ENCODE peak calls at places on chromosome 2, in nine cellular contexts. X is ascending aorta, P is prostate gland, A is transverse colon, R is brain microvascular endothelial cell, G is iPS DF 6.9, D is lower leg skin, T is testis, O is fibroblast of lung. K is an unnamed sample.

GRCh38 chr2:189109921-189110397 is 69.6 kb downstream of the COL5A2 start:
- DNase-seq in D (no peak), G (no peak), O (peak; percentile 95), T (no peak), R (no peak), X (no peak), A (no peak), P (no peak), K (no peak)

GRCh38 chr2:58313926-58314325 is 72.8 kb upstream of the FANCL start:
- DNase-seq in T (no peak), X (no peak), A (no peak), D (no peak), O (no peak), G (no peak), R (no peak), P (no peak), K (no peak)

GRCh38 chr2:86815616-86816015 is 24.9 kb upstream of the CD8A start:
- DNase-seq in D (no peak), P (no peak), T (no peak), G (no peak), A (no peak), R (no peak), X (no peak), O (no peak), K (peak; percentile 82)

GRCh38 chr2:227415538-227416424 is 28.0 kb upstream of the SCYGR1 start:
- DNase-seq in R (peak; percentile 36), T (no peak), X (no peak), D (no peak), O (peak; percentile 78), P (no peak), A (no peak), G (no peak), K (no peak)

GRCh38 chr2:9808334-9809063 is 34.8 kb upstream of the TAF1B start:
- DNase-seq in T (no peak), X (no peak), P (no peak), O (no peak), A (no peak), D (no peak), G (no peak), R (no peak), K (no peak)

GRCh38 chr2:62340981-62341624 is 145.2 kb downstream of the B3GNT2 start:
- DNase-seq in A (peak; percentile 14), D (no peak), T (peak; percentile 38), R (peak; percentile 34), P (no peak), O (peak; percentile 4), G (no peak), X (no peak), K (no peak)

GRCh38 chr2:211347328-211347727 is 790.9 kb downstream of the CPS1 start:
- DNase-seq in P (no peak), A (no peak), G (no peak), R (no peak), T (peak; percentile 32), X (no peak), D (no peak), O (no peak), K (peak; percentile 7)

GRCh38 chr2:172986040-172986439 is 89.6 kb upstream of the MAP3K20 start:
- DNase-seq in P (no peak), D (no peak), X (no peak), O (peak; percentile 15), A (no peak), R (no peak), G (no peak), T (no peak), K (no peak)

GRCh38 chr2:217724436-217724835 is 278.4 kb downstream of the TNS1 start:
- DNase-seq in R (no peak), T (no peak), A (no peak), P (no peak), G (no peak), D (no peak), O (no peak), X (no peak), K (no peak)

GRCh38 chr2:216142540-216142939 is 33.4 kb downstream of the XRCC5 start:
- DNase-seq in D (no peak), R (peak; percentile 31), A (no peak), O (peak; percentile 91), T (no peak), X (no peak), P (no peak), G (no peak), K (peak; percentile 58)

GRCh38 chr2:239520811-239521517 is 120.1 kb upstream of the HDAC4 start:
- DNase-seq in R (no peak), A (no peak), D (no peak), P (no peak), O (no peak), X (no peak), T (no peak), G (no peak), K (no peak)

GRCh38 chr2:178478102-178478441 is 328 bp downstream of the FKBP7 start:
- DNase-seq in G (no peak), D (no peak), O (no peak), A (peak; percentile 20), R (no peak), P (no peak), T (no peak), X (no peak), K (no peak)

GRCh38 chr2:164599954-164600589 is 21.2 kb downstream of the GRB14 start:
- DNase-seq in G (no peak), P (no peak), R (peak; percentile 87), X (no peak), T (peak; percentile 82), D (no peak), A (peak; percentile 20), O (peak; percentile 72), K (peak; percentile 64)

GRCh38 chr2:15692551-15693377 is 101.1 kb downstream of the DDX1 start:
- DNase-seq in T (no peak), O (no peak), G (no peak), A (no peak), X (no peak), R (no peak), D (no peak), P (no peak), K (no peak)

GRCh38 chr2:231123362-231123898 is 1.4 kb downstream of the HTR2B start:
- DNase-seq in R (peak; percentile 39), G (no peak), P (no peak), X (no peak), T (no peak), D (no peak), O (peak; percentile 52), A (no peak), K (no peak)

GRCh38 chr2:231125272-231125671 is 430 bp upstream of the HTR2B start:
- DNase-seq in G (no peak), P (no peak), D (no peak), T (no peak), A (no peak), X (no peak), O (no peak), R (no peak), K (peak; percentile 68)

GRCh38 chr2:231127480-231127879 is 2.6 kb upstream of the HTR2B start:
- DNase-seq in T (no peak), R (no peak), D (no peak), G (no peak), P (no peak), A (no peak), O (no peak), X (no peak), K (no peak)

GRCh38 chr2:231126123-231126522 is 1.3 kb upstream of the HTR2B start:
- DNase-seq in T (no peak), G (no peak), P (no peak), A (no peak), O (no peak), R (no peak), X (no peak), D (no peak), K (no peak)

DNA sequence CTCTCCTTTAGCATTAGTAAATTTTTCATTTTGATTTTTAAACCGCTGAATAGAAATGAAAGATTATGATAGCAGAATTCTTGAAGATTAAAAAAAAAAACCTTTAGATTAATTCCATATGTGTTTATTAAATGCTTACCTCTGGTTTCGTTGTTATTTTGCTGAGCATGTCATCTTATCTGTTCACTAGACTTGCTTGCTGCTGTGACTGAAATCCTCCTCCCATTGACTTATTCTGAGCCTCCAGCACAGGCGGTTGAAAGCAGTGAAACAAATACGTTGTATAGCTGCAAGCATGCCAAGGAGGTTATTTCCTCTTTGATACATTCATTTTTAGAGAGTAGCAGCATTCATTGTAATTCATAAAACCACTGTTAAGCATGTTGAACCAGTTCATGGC is at the start of gene HTR2B:
- DNase-seq in P (no peak), T (peak; percentile 29), G (no peak), R (no peak), O (peak; percentile 25), X (no peak), A (no peak), D (no peak), K (peak; percentile 67)
- H3K4me3 ChIP-seq in P (no peak within 1 kb of the TSS), T (peak within 1 kb of the TSS; percentile 1), G (no peak within 1 kb of the TSS), R (no peak within 1 kb of the TSS), O (peak within 1 kb of the TSS; percentile 21), X (peak within 1 kb of the TSS; percentile 48), A (no peak within 1 kb of the TSS), D (no peak within 1 kb of the TSS), K (no peak within 1 kb of the TSS)

DNA sequence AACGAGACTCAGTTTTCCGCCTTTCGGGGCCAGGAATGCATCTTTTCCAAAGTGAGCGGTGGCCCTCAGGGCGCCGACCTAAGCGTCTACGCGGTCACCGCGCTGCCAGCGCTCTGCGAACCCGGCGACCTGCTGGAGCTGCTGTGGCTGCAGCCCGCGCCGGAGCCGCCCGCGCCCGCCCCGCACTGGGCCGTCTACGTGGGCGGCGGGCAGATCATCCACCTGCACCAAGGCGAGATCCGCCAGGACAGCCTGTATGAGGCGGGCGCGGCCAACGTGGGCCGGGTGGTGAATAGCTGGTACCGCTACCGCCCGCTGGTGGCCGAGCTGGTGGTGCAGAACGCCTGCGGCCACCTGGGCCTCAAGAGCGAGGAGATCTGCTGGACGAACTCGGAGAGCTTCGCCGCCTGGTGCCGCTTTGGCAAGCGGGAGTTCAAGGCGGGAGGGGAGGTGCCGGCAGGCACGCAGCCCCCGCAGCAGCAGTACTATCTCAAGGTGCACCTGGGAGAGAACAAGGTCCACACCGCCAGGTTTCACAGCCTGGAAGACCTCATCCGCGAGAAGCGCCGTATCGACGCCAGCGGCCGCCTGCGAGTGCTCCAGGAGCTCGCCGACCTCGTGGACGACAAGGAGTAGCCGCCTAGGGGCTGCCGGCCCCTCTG is 1.8 kb downstream of the LRATD1 start:
- DNase-seq in R (peak; percentile 43), O (peak; percentile 76), A (peak; percentile 90), D (peak; percentile 73), T (peak; percentile 88), X (no peak), P (peak; percentile 92), G (no peak), K (no peak)
- H3K4me3 ChIP-seq in R (peak overlapping the region; percentile 60), O (peak overlapping the region; percentile 31), A (peak overlapping the region; percentile 67), D (peak overlapping the region; percentile 33), T (peak overlapping the region; percentile 52), X (peak overlapping the region; percentile 62), P (peak overlapping the region; percentile 55), G (peak overlapping the region; percentile 51), K (no peak overlapping the region)

DNA sequence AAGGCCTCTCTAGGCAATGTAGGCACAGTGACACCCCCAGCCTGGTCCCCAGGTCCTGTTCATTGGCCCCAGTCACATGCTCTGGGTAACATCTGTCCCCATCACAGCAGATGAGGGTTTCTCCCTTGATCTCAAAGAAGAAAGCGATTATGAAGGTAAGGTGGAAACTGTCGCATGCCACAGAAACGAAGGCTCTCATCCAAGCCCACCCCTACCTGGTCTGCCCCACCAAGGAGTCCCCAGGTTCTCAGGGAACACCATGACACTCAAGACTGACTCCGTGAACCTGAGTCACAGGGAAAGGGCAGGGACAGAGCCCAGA is 4.7 kb downstream of the HS6ST1 start:
- DNase-seq in X (peak; percentile 5), P (no peak), R (no peak), O (no peak), T (peak; percentile 22), G (no peak), D (peak; percentile 10), A (no peak), K (peak; percentile 25)
- H3K4me3 ChIP-seq in X (no peak overlapping the region), P (no peak overlapping the region), R (no peak overlapping the region), O (no peak overlapping the region), T (no peak overlapping the region), G (no peak overlapping the region), D (no peak overlapping the region), A (no peak overlapping the region), K (no peak overlapping the region)

GRCh38 chr2:236162804-236163482 is 5.2 kb downstream of the GBX2 start:
- DNase-seq in G (no peak), O (peak; percentile 23), D (no peak), P (no peak), R (no peak), X (no peak), A (no peak), T (no peak), K (no peak)
- H3K4me3 ChIP-seq in G (peak overlapping the region; percentile 21), O (no peak overlapping the region), D (no peak overlapping the region), P (no peak overlapping the region), R (no peak overlapping the region), X (no peak overlapping the region), A (no peak overlapping the region), T (no peak overlapping the region), K (no peak overlapping the region)

K was measured in Jurkat, Clone E6-1.